ENCODE peak calls at places on chromosome 4, in six cellular contexts. H is left ventricle myocardium inferior; W is kidney epithelial cell; V is mucosa of gallbladder; N is caudate nucleus; S is central memory CD4-positive, alpha-beta T cell. E is an unnamed sample.

GRCh38 chr4:44287505-44287904 is 161.1 kb downstream of the KCTD8 start:
- DNase-seq in V (no peak), N (no peak), S (no peak), W (no peak), H (no peak), E (no peak)

GRCh38 chr4:188008377-188008776 is 12.8 kb downstream of the ZFP42 start:
- DNase-seq in H (no peak), S (no peak), W (peak), N (no peak), V (no peak), E (no peak)

GRCh38 chr4:185914583-185915199 is 102.7 kb upstream of the SORBS2 start:
- DNase-seq in S (no peak), W (peak), N (no peak), V (no peak), H (no peak), E (no peak)

GRCh38 chr4:105496899-105497298 is 23.0 kb upstream of the PPA2 start:
- DNase-seq in H (no peak), S (no peak), V (no peak), N (no peak), W (no peak), E (no peak)

GRCh38 chr4:22174640-22175039 is 226.1 kb upstream of the KCNIP4 start:
- DNase-seq in N (no peak), H (no peak), V (no peak), W (no peak), S (no peak), E (no peak)

GRCh38 chr4:113141901-113142346 is 92.5 kb downstream of the ANK2 start:
- DNase-seq in H (no peak), V (no peak), N (no peak), W (peak), S (no peak), E (no peak)

GRCh38 chr4:106690487-106690886 is 321.9 kb upstream of the GIMD1 start:
- DNase-seq in W (peak), H (no peak), V (no peak), N (no peak), S (no peak), E (no peak)

GRCh38 chr4:128979934-128980333 is 113.4 kb downstream of the SCLT1 start:
- DNase-seq in V (no peak), W (peak), N (no peak), S (no peak), H (no peak), E (no peak)

GRCh38 chr4:104395219-104395618 is 99.5 kb downstream of the CXXC4 start:
- DNase-seq in V (no peak), S (no peak), W (no peak), H (no peak), N (no peak), E (no peak)

GRCh38 chr4:81052119-81053068 is 21.9 kb downstream of the BMP3 start:
- DNase-seq in V (peak), H (no peak), S (peak), N (no peak), W (no peak), E (peak)

GRCh38 chr4:90113881-90114457 is 13.2 kb upstream of the CCSER1 start:
- DNase-seq in N (no peak), S (no peak), H (no peak), V (no peak), W (no peak), E (no peak)

GRCh38 chr4:2811830-2812599 is 19.1 kb downstream of the SH3BP2 start:
- DNase-seq in V (peak), N (peak), S (peak), H (peak), W (peak), E (peak)

GRCh38 chr4:82889287-82889686 is 1.7 kb downstream of the SEC31A start:
- DNase-seq in H (no peak), W (no peak), N (no peak), S (no peak), V (no peak), E (no peak)

GRCh38 chr4:80407246-80407645 is 71.7 kb downstream of the CFAP299 start:
- DNase-seq in V (peak), H (no peak), N (no peak), S (no peak), W (no peak), E (no peak)

GRCh38 chr4:71186566-71187398 is 152.0 kb upstream of the SLC4A4 start:
- DNase-seq in V (peak), W (no peak), H (peak), N (peak), S (peak), E (no peak)